ENCODE peak calls at places on chromosomes 1 and 21, in five cellular contexts. One of them, this sample, is unnamed.

GRCh38 chr1:116881879-116882520 is 27.7 kb upstream of the PTGFRN start:
- DNase-seq in HepG2: peak; percentile 8
- DNase-seq in H1: peak; percentile 54
- DNase-seq in HCT116: no peak
- DNase-seq in SK-N-SH: no peak
- DNase-seq in this sample: peak; percentile 60

GRCh38 chr1:185560760-185561159 is 173.4 kb upstream of the HMCN1 start:
- DNase-seq in SK-N-SH: no peak
- DNase-seq in H1: no peak
- DNase-seq in HCT116: no peak
- DNase-seq in HepG2: no peak
- DNase-seq in this sample: no peak

GRCh38 chr1:220484135-220484534 is 43.8 kb upstream of the MARK1 start:
- DNase-seq in HCT116: no peak
- DNase-seq in HepG2: no peak
- DNase-seq in SK-N-SH: no peak
- DNase-seq in H1: no peak
- DNase-seq in this sample: no peak

GRCh38 chr1:75035536-75035935 is 98.7 kb upstream of the LHX8 start:
- DNase-seq in SK-N-SH: no peak
- DNase-seq in HCT116: no peak
- DNase-seq in HepG2: no peak
- DNase-seq in H1: no peak
- DNase-seq in this sample: no peak

GRCh38 chr1:45687753-45688737 is at the start of gene TMEM69:
- DNase-seq in SK-N-SH: peak; percentile 79
- DNase-seq in HepG2: peak; percentile 90
- DNase-seq in H1: peak; percentile 87
- DNase-seq in HCT116: peak; percentile 88
- DNase-seq in this sample: peak; percentile 91

GRCh38 chr1:35725591-35725990 is 6.9 kb upstream of the C1orf216 start:
- DNase-seq in SK-N-SH: no peak
- DNase-seq in HepG2: no peak
- DNase-seq in H1: no peak
- DNase-seq in HCT116: no peak
- DNase-seq in this sample: no peak

GRCh38 chr1:72282271-72282656 is at the start of gene NEGR1:
- DNase-seq in HepG2: no peak
- DNase-seq in HCT116: no peak
- DNase-seq in SK-N-SH: peak; percentile 71
- DNase-seq in H1: peak; percentile 61
- DNase-seq in this sample: no peak

GRCh38 chr1:202112864-202113689 is 9.6 kb upstream of the GPR37L1 start:
- DNase-seq in HCT116: no peak
- DNase-seq in H1: no peak
- DNase-seq in HepG2: no peak
- DNase-seq in SK-N-SH: no peak
- DNase-seq in this sample: peak; percentile 89

GRCh38 chr21:21664871-21665270 is 666.7 kb downstream of the NCAM2 start:
- DNase-seq in HCT116: no peak
- DNase-seq in HepG2: no peak
- DNase-seq in SK-N-SH: no peak
- DNase-seq in H1: no peak
- DNase-seq in this sample: no peak

GRCh38 chr21:28872218-28872617 is 120.5 kb downstream of the LTN1 start:
- DNase-seq in HCT116: no peak
- DNase-seq in HepG2: no peak
- DNase-seq in H1: no peak
- DNase-seq in SK-N-SH: no peak
- DNase-seq in this sample: no peak

GRCh38 chr1:31038360-31038759 is 27.2 kb downstream of the PUM1 start:
- DNase-seq in HepG2: no peak
- DNase-seq in HCT116: no peak
- DNase-seq in H1: no peak
- DNase-seq in SK-N-SH: no peak
- DNase-seq in this sample: no peak

GRCh38 chr1:60149254-60149653 is 75.7 kb upstream of the C1orf87 start:
- DNase-seq in HepG2: no peak
- DNase-seq in HCT116: no peak
- DNase-seq in H1: no peak
- DNase-seq in SK-N-SH: peak; percentile 14
- DNase-seq in this sample: no peak

GRCh38 chr1:41672641-41673313 is 188.3 kb upstream of the EDN2 start:
- DNase-seq in H1: no peak
- DNase-seq in HepG2: no peak
- DNase-seq in SK-N-SH: no peak
- DNase-seq in HCT116: no peak
- DNase-seq in this sample: no peak

GRCh38 chr1:156112276-156113137 is 2.0 kb upstream of the LMNA start:
- DNase-seq in HCT116: no peak
- DNase-seq in SK-N-SH: no peak
- DNase-seq in HepG2: no peak
- DNase-seq in H1: no peak
- DNase-seq in this sample: no peak

GRCh38 chr1:202237052-202237451 is 43.5 kb downstream of the LGR6 start:
- DNase-seq in HCT116: peak; percentile 63
- DNase-seq in HepG2: peak; percentile 55
- DNase-seq in H1: peak; percentile 86
- DNase-seq in SK-N-SH: peak; percentile 79
- DNase-seq in this sample: peak; percentile 61

GRCh38 chr1:91997607-91998195 is 32.1 kb upstream of the EPHX4 start:
- DNase-seq in HCT116: peak; percentile 33
- DNase-seq in HepG2: peak; percentile 35
- DNase-seq in H1: no peak
- DNase-seq in SK-N-SH: peak; percentile 43
- DNase-seq in this sample: no peak

GRCh38 chr1:156432109-156433018 is 63.4 kb downstream of the RHBG start:
- DNase-seq in HCT116: no peak
- DNase-seq in H1: peak; percentile 71
- DNase-seq in HepG2: no peak
- DNase-seq in SK-N-SH: no peak
- DNase-seq in this sample: no peak

GRCh38 chr21:28230559-28230958 is 762.1 kb downstream of the LTN1 start:
- DNase-seq in SK-N-SH: no peak
- DNase-seq in HCT116: no peak
- DNase-seq in H1: no peak
- DNase-seq in HepG2: no peak
- DNase-seq in this sample: no peak

GRCh38 chr1:81213279-81213678 is 587.5 kb upstream of the ADGRL2 start:
- DNase-seq in HepG2: no peak
- DNase-seq in SK-N-SH: no peak
- DNase-seq in HCT116: no peak
- DNase-seq in H1: no peak
- DNase-seq in this sample: no peak

GRCh38 chr1:22038036-22038435 is 14.5 kb upstream of the CDC42 start:
- DNase-seq in HepG2: no peak
- DNase-seq in HCT116: no peak
- DNase-seq in SK-N-SH: no peak
- DNase-seq in H1: no peak
- DNase-seq in this sample: no peak

GRCh38 chr21:46226920-46227599 is 1.5 kb downstream of the LSS start:
- DNase-seq in HepG2: no peak
- DNase-seq in SK-N-SH: no peak
- DNase-seq in HCT116: no peak
- DNase-seq in H1: no peak
- DNase-seq in this sample: no peak

GRCh38 chr1:221706862-221707582 is 34.9 kb downstream of the DUSP10 start:
- DNase-seq in HepG2: no peak
- DNase-seq in HCT116: no peak
- DNase-seq in H1: no peak
- DNase-seq in SK-N-SH: no peak
- DNase-seq in this sample: no peak

DNA sequence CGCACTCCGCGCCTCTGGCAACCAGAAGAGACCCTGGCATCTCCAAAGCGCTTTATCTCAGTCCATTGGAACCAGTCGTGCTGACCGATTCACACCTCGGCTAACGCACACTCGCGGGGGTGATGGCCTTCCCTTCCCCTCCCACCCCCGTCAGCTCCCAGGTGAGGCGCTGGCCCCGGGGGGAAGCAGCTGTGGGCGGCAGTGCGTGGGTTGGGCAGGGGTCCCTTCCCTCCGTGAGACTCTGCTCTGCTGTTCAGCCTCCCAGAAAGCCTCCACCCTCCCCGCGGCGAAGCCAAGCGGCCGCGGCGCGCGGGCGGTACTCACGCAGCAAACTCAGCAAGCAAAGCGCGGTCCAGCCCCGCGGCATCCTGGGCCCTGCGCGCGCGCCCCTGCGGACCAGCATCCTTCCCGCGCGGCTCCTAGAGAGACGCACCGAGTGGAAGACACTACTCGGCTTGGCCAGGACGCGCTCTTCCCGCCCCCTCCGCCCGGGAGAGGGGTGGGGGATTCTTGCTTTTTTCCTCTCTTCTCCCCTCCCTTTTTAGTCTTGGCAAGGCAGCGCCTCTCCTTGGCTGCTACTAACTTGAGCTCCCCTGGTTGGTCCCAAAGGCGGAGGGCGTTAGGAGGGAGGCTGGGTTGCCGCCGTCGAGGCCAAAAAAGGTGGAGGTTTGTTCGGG is at the start of gene CD34:
- DNase-seq in HCT116: no peak
- DNase-seq in SK-N-SH: peak; percentile 76
- DNase-seq in HepG2: no peak
- DNase-seq in H1: peak; percentile 72
- DNase-seq in this sample: no peak
- TF ChIP-seq JUND in HCT116: no peak
- TF ChIP-seq JUND in SK-N-SH: no peak
- TF ChIP-seq JUND in HepG2: no peak
- TF ChIP-seq JUND in H1: no peak
- TF ChIP-seq JUND in this sample: no peak

GRCh38 chr1:238783633-238784032 is 602.7 kb upstream of the CHRM3 start:
- DNase-seq in HCT116: no peak
- DNase-seq in H1: no peak
- DNase-seq in HepG2: no peak
- DNase-seq in SK-N-SH: no peak
- DNase-seq in this sample: no peak
- TF ChIP-seq JUND in HCT116: no peak
- TF ChIP-seq JUND in H1: no peak
- TF ChIP-seq JUND in HepG2: no peak
- TF ChIP-seq JUND in SK-N-SH: no peak
- TF ChIP-seq JUND in this sample: no peak

DNA sequence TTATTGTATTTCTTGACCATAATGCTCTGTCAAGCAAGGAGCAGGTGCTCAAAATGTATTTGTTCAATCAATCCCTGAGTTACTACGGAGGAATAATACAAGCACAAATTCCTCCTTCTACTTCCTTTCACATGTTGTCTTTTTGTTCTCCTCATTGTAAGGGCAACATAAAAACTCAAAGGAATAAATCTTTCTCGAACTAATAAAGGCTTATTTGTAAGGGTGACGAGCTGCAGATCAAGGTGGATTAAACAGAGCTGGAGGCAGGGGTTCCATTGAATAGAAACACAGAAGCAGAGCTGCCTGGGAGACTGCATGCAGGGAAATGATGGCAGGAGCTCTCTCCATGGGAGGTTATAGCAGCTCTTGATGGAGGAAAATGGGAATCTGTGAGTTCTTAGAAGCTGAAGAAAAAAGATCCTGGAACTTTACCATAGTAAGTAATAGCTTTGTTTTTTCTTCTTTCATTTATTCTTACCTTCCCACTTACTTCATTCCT is 160.2 kb downstream of the CYYR1 start:
- DNase-seq in SK-N-SH: no peak
- DNase-seq in HepG2: no peak
- DNase-seq in H1: no peak
- DNase-seq in HCT116: no peak
- DNase-seq in this sample: no peak
- TF ChIP-seq JUND in SK-N-SH: no peak
- TF ChIP-seq JUND in HepG2: no peak
- TF ChIP-seq JUND in H1: no peak
- TF ChIP-seq JUND in HCT116: no peak
- TF ChIP-seq JUND in this sample: no peak

DNA sequence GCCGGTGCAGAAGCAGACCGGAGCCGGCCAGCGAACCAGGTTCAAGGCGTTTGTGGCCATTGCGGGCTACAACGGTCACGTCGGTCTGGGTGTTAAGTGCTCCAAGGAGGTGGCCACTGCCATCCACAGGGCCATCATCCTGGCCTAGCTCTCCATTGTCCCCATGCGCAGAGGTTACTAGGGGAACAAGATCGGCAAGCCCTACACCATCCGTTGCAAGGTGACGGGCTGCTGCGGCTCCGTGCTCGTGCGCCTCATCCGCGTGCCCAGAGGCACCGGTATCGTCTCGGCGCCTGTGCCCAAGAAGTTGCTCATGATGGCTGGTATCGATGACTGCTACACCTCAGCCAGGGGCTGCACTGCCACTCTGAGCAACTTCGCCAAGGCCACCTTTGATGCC is 38.1 kb downstream of the LRRC52 start:
- DNase-seq in HCT116: no peak
- DNase-seq in SK-N-SH: no peak
- DNase-seq in HepG2: no peak
- DNase-seq in H1: no peak
- DNase-seq in this sample: no peak
- TF ChIP-seq JUND in HCT116: no peak
- TF ChIP-seq JUND in SK-N-SH: no peak
- TF ChIP-seq JUND in HepG2: no peak
- TF ChIP-seq JUND in H1: no peak
- TF ChIP-seq JUND in this sample: no peak

GRCh38 chr1:54763814-54764131 is 550 bp downstream of the PARS2 start:
- DNase-seq in SK-N-SH: peak; percentile 44
- DNase-seq in HCT116: no peak
- DNase-seq in H1: no peak
- DNase-seq in HepG2: peak; percentile 10
- DNase-seq in this sample: no peak
- TF ChIP-seq JUND in SK-N-SH: no peak
- TF ChIP-seq JUND in HCT116: no peak
- TF ChIP-seq JUND in H1: no peak
- TF ChIP-seq JUND in HepG2: no peak
- TF ChIP-seq JUND in this sample: no peak

DNA sequence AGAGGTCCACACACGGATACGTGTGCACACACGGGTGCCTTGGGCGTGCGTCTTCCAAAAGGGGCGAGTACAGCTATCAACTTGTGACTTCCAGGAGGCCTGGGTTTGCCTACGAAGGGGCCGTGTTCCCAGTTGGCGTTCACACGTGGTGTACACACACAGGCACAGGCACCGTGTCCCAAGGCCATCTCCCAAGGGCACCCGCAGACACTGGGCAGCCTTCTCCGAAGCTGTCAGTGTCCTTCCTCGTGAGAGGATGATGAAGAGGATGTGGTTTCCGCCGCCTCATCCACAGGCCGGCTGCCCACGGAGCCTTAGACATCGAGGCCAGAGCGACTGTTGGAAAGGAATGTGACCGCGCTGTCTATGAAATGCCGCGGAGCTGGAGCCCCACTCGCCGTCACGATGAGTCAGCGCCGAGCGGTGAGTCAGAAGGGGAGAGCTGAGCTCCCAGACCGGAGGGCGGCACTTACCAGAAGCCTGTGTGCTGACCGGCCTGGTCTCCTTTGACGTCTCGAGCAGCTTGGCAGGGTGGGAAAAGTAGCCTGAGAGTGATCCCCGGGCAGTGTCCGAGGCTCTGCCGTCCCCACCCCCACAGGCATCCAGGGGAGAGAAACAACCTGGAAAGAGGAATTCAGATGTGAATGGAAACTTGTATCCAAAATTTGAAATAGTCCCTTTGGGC is 141.4 kb upstream of the ARHGEF16 start:
- DNase-seq in HepG2: peak; percentile 65
- DNase-seq in H1: no peak
- DNase-seq in SK-N-SH: no peak
- DNase-seq in HCT116: peak; percentile 88
- DNase-seq in this sample: peak; percentile 41
- TF ChIP-seq JUND in HepG2: no peak
- TF ChIP-seq JUND in H1: peak; percentile 82
- TF ChIP-seq JUND in SK-N-SH: peak; percentile 88
- TF ChIP-seq JUND in HCT116: peak; percentile 99
- TF ChIP-seq JUND in this sample: no peak

This sample was measured in T47D.